ENCODE peak calls at places on chromosomes 13 and 19, in four cellular contexts. T is HepG2, U is K562, N is GM12878. O is an unnamed sample.
A peak's percentile ranks its signal among the peaks of the same experiment; 100 is the strongest.

GRCh38 chr19:30662211-30662861 is 290.2 kb downstream of the ZNF536 start:
- DNase-seq in N (no peak), T (peak; percentile 44), U (no peak), O (no peak)

GRCh38 chr19:49415102-49415809 is 8.0 kb downstream of the PTH2 start:
- DNase-seq in U (no peak), N (peak; percentile 41), T (no peak), O (no peak)

GRCh38 chr19:39409886-39410619 is 2.4 kb upstream of the PLEKHG2 start:
- DNase-seq in N (no peak), T (peak; percentile 25), U (peak; percentile 68), O (peak; percentile 49)

GRCh38 chr13:75161804-75162203 is 320.2 kb downstream of the TBC1D4 start:
- DNase-seq in T (no peak), N (no peak), U (no peak), O (peak; percentile 29)

GRCh38 chr19:21084343-21084742 is 2.3 kb downstream of the ZNF714 start:
- DNase-seq in T (no peak), N (peak; percentile 12), U (no peak), O (no peak)

GRCh38 chr19:10006335-10006708 is 4.0 kb downstream of the COL5A3 start:
- DNase-seq in T (no peak), U (no peak), N (no peak), O (no peak)

GRCh38 chr13:27953671-27954405 is 15.3 kb downstream of the CDX2 start:
- DNase-seq in N (no peak), U (peak; percentile 66), T (peak; percentile 19), O (peak; percentile 91)

GRCh38 chr13:50891206-50891605 is 18.4 kb upstream of the RNASEH2B start:
- DNase-seq in N (no peak), T (no peak), U (no peak), O (no peak)

GRCh38 chr13:113453962-113454361 is 674 bp upstream of the ADPRHL1 start:
- DNase-seq in N (no peak), U (no peak), T (no peak), O (no peak)

GRCh38 chr19:47819841-47820244 is 1.9 kb upstream of the CRX start:
- DNase-seq in N (no peak), T (no peak), U (no peak), O (no peak)

GRCh38 chr19:5172859-5173577 is 167.6 kb downstream of the PTPRS start:
- DNase-seq in U (peak; percentile 56), N (no peak), T (no peak), O (no peak)

GRCh38 chr13:71169125-71169524 is 697.9 kb downstream of the DACH1 start:
- DNase-seq in U (no peak), T (no peak), N (no peak), O (no peak)

GRCh38 chr19:38557205-38557799 is 60.5 kb downstream of the MAP4K1 start:
- DNase-seq in N (peak; percentile 85), T (no peak), U (peak; percentile 84), O (no peak)

GRCh38 chr13:110932588-110932987 is 17.7 kb upstream of the ANKRD10 start:
- DNase-seq in U (no peak), T (no peak), N (no peak), O (no peak)

GRCh38 chr13:64529874-64530485 is 2700.2 kb downstream of the PCDH9 start:
- DNase-seq in T (peak; percentile 9), U (peak; percentile 6), N (no peak), O (peak; percentile 36)

GRCh38 chr13:112605531-112605990 is 17.6 kb upstream of the TUBGCP3 start:
- DNase-seq in U (no peak), T (no peak), N (no peak), O (no peak)

GRCh38 chr19:38711726-38712153 is 32.5 kb downstream of the CAPN12 start:
- DNase-seq in N (no peak), T (no peak), U (no peak), O (no peak)

GRCh38 chr19:14674764-14675163 is at the start of gene ADGRE3:
- DNase-seq in T (no peak), N (no peak), U (no peak), O (no peak)

GRCh38 chr13:21034602-21035190 is 26.7 kb downstream of the LATS2 start:
- DNase-seq in N (no peak), U (peak; percentile 17), T (no peak), O (peak; percentile 30)

GRCh38 chr19:54916822-54917221 is 10.9 kb downstream of the NCR1 start:
- DNase-seq in N (peak; percentile 51), U (no peak), T (no peak), O (no peak)

GRCh38 chr13:61045197-61045596 is 370.5 kb downstream of the PCDH20 start:
- DNase-seq in U (no peak), T (no peak), N (no peak), O (no peak)

GRCh38 chr19:55080915-55081772 is 5.5 kb downstream of the EPS8L1 start:
- DNase-seq in N (peak; percentile 35), U (peak; percentile 96), T (peak; percentile 53), O (peak; percentile 98)

GRCh38 chr13:33606692-33607091 is 211.3 kb upstream of the RFC3 start:
- DNase-seq in T (no peak), U (no peak), N (no peak), O (peak; percentile 23)

GRCh38 chr19:58346961-58347929 is 6.0 kb downstream of the A1BG start:
- DNase-seq in T (no peak), N (no peak), U (peak; percentile 93), O (peak; percentile 67)

GRCh38 chr13:99916366-99917103 is 55.0 kb downstream of the ZIC5 start:
- DNase-seq in U (peak; percentile 61), T (peak; percentile 76), N (peak; percentile 31), O (no peak)

GRCh38 chr19:33134571-33135041 is 2.7 kb downstream of the WDR88 start:
- DNase-seq in N (no peak), T (no peak), U (peak; percentile 33), O (peak; percentile 65)

GRCh38 chr13:30862707-30863106 is 43.4 kb upstream of the MEDAG start:
- DNase-seq in U (no peak), T (no peak), N (no peak), O (peak; percentile 22)

GRCh38 chr19:50969413-50969760 is at the start of gene KLK6:
- DNase-seq in U (no peak), T (peak; percentile 18), N (no peak), O (no peak)

GRCh38 chr19:49877879-49878743 is 609 bp downstream of the TBC1D17 start:
- DNase-seq in U (peak; percentile 97), N (peak; percentile 92), T (peak; percentile 93), O (peak; percentile 99)

GRCh38 chr13:22938576-22938975 is 242.2 kb upstream of the SGCG start:
- DNase-seq in U (no peak), N (no peak), T (no peak), O (no peak)

GRCh38 chr13:38905861-38906260 is 84.8 kb downstream of the STOML3 start:
- DNase-seq in T (no peak), N (no peak), U (no peak), O (no peak)

GRCh38 chr13:41565221-41565620 is 107.9 kb downstream of the RGCC start:
- DNase-seq in T (peak; percentile 24), N (no peak), U (no peak), O (no peak)

GRCh38 chr19:46898731-46899130 is 37.9 kb downstream of the ARHGAP35 start:
- DNase-seq in U (no peak), T (no peak), N (no peak), O (no peak)

GRCh38 chr13:98293103-98293502 is 116.0 kb upstream of the RNF113B start:
- DNase-seq in U (no peak), N (no peak), T (peak; percentile 80), O (no peak)

GRCh38 chr13:28544026-28544425 is 49.1 kb upstream of the FLT1 start:
- DNase-seq in N (no peak), T (no peak), U (no peak), O (no peak)

GRCh38 chr19:5480427-5480836 is 25.2 kb downstream of the ZNRF4 start:
- DNase-seq in N (no peak), T (peak; percentile 30), U (peak; percentile 66), O (peak; percentile 68)

GRCh38 chr19:51549533-51550324 is 18.3 kb upstream of the SIGLEC6 start:
- DNase-seq in U (peak; percentile 73), T (no peak), N (no peak), O (no peak)

GRCh38 chr13:43058318-43058674 is 34.9 kb downstream of the DNAJC15 start:
- DNase-seq in N (no peak), T (peak; percentile 46), U (no peak), O (peak; percentile 23)

GRCh38 chr13:43054803-43055802 is 31.7 kb downstream of the DNAJC15 start:
- DNase-seq in U (no peak), N (no peak), T (peak; percentile 75), O (peak; percentile 50)

GRCh38 chr13:43058836-43059235 is 35.5 kb downstream of the DNAJC15 start:
- DNase-seq in U (no peak), T (no peak), N (no peak), O (no peak)

GRCh38 chr13:43061496-43062280 is 38.3 kb downstream of the DNAJC15 start:
- DNase-seq in N (no peak), T (no peak), U (no peak), O (no peak)

GRCh38 chr13:43057653-43058317 is 34.4 kb downstream of the DNAJC15 start:
- DNase-seq in U (no peak), T (peak; percentile 97), N (no peak), O (peak; percentile 23)
- TF ChIP-seq ETV6 in U (no peak), T (no peak), N (no peak), O (no peak)

GRCh38 chr13:66210677-66211076 is 1019.5 kb downstream of the PCDH9 start:
- DNase-seq in N (no peak), U (no peak), T (no peak), O (no peak)
- TF ChIP-seq CTCF in N (no peak), U (no peak), T (no peak), O (no peak)

GRCh38 chr13:86572115-86572514 is 772.9 kb upstream of the SLITRK6 start:
- DNase-seq in N (no peak), T (no peak), U (no peak), O (no peak)
- TF ChIP-seq ETV6 in N (no peak), T (no peak), U (no peak), O (no peak)

DNA sequence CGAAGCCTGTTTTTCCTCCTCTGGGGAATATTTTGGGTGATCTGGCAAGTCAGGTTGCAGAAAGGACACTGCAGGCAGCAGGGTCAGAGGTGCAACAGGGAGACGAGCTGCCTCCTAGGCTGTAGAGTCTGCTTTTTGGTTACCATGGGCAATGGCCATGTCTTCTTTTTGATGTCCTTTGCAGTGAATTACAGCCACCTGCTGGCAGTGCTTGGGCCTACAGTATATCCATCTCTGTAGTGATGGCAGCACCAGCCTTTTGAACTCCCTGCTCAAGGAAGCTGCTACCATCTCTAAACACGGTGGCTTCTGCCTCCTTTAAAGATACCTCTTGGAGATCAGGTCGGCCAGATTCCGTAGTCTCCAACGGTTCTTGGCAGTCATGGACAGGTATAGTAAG is 73.9 kb downstream of the WTIP start:
- DNase-seq in U (no peak), T (peak; percentile 28), N (no peak), O (peak; percentile 48)
- TF ChIP-seq CTCF in U (peak; percentile 50), T (peak; percentile 67), N (peak; percentile 48), O (no peak)

GRCh38 chr19:15866646-15867045 is 31.2 kb downstream of the CYP4F2 start:
- DNase-seq in N (no peak), T (no peak), U (no peak), O (no peak)
- TF ChIP-seq ETV6 in N (no peak), T (no peak), U (no peak), O (no peak)

O was measured in WTC11.